ENCODE peak calls at places on chromosomes 3 and 15, in seven cellular contexts. P is stimulated activated CD4-positive, alpha-beta T cell treated with anti-CD3 and anti-CD28 coated beads, Interleukin-2, amount 100 ng/mL, for 48 hours; C is NCI-H2029 treated with DMSO at 0.1 percent for 48 hours; V is germinal center; I is RKO; G is nephron progenitor cell; U is retina. R is an unnamed sample.

GRCh38 chr3:50428007-50428633 is 68.8 kb upstream of the TMEM115 start:
- DNase-seq in P (no peak), C (no peak), V (no peak), I (no peak), G (no peak), U (peak; percentile 79), R (no peak)

GRCh38 chr3:172285844-172286243 is 162.4 kb downstream of the GHSR start:
- DNase-seq in P (no peak), C (no peak), V (no peak), I (no peak), G (no peak), U (no peak), R (no peak)

GRCh38 chr15:70440416-70441138 is 322.8 kb downstream of the UACA start:
- DNase-seq in P (no peak), C (no peak), V (no peak), I (no peak), G (no peak), U (no peak), R (no peak)

GRCh38 chr3:141710888-141711616 is 27.0 kb upstream of the RNF7 start:
- DNase-seq in P (no peak), C (no peak), V (no peak), I (peak; percentile 28), G (no peak), U (no peak), R (no peak)

GRCh38 chr3:112136959-112137693 is 4.1 kb upstream of the GCSAM start:
- DNase-seq in P (peak; percentile 28), C (no peak), V (no peak), I (peak; percentile 61), G (peak; percentile 36), U (peak; percentile 61), R (peak; percentile 91)

GRCh38 chr3:85304360-85304964 is 345.7 kb downstream of the CADM2 start:
- DNase-seq in P (no peak), C (no peak), V (no peak), I (peak; percentile 4), G (no peak), U (no peak), R (no peak)

GRCh38 chr3:15269091-15269989 is 63.0 kb downstream of the SH3BP5 start:
- DNase-seq in P (peak; percentile 77), C (no peak), V (peak; percentile 77), I (peak; percentile 97), G (no peak), U (no peak), R (no peak)

GRCh38 chr15:23035964-23036566 is 3.3 kb downstream of the TUBGCP5 start:
- DNase-seq in P (peak; percentile 58), C (no peak), V (peak; percentile 65), I (peak; percentile 67), G (peak; percentile 61), U (peak; percentile 58), R (peak; percentile 67)

GRCh38 chr15:27250223-27250622 is 279.2 kb downstream of the GABRG3 start:
- DNase-seq in P (no peak), C (peak; percentile 66), V (no peak), I (no peak), G (no peak), U (no peak), R (no peak)

GRCh38 chr3:53083496-53083895 is 37.6 kb upstream of the SFMBT1 start:
- DNase-seq in P (no peak), C (no peak), V (no peak), I (no peak), G (no peak), U (peak; percentile 37), R (no peak)

GRCh38 chr3:168049366-168049974 is 46.3 kb downstream of the GOLIM4 start:
- DNase-seq in P (no peak), C (peak; percentile 53), V (no peak), I (no peak), G (no peak), U (no peak), R (no peak)

GRCh38 chr15:92454525-92455105 is 60.9 kb downstream of the ST8SIA2 start:
- DNase-seq in P (no peak), C (no peak), V (no peak), I (no peak), G (no peak), U (peak; percentile 55), R (peak; percentile 38)

GRCh38 chr15:89888214-89888804 is 5.5 kb downstream of the AP3S2 start:
- DNase-seq in P (no peak), C (no peak), V (no peak), I (peak; percentile 77), G (no peak), U (no peak), R (peak; percentile 37)

R was measured in neural progenitor cell.